ENCODE peak calls at places on chromosomes 1 and 21, in ten cellular contexts. One of them, this sample, is unnamed.

GRCh38 chr1:173099166-173099565 is 48.4 kb upstream of the TNFSF18 start:
- DNase-seq in IMR-90: no peak
- DNase-seq in progenitor cell of endocrine pancreas: no peak
- DNase-seq in A549: no peak
- DNase-seq in hepatocyte: no peak
- DNase-seq in endothelial cell: no peak
- DNase-seq in CD4-positive, alpha-beta T cell: no peak
- DNase-seq in AG04450: no peak
- DNase-seq in foreskin fibroblast: no peak
- DNase-seq in dorsolateral prefrontal cortex: no peak
- DNase-seq in this sample: no peak

GRCh38 chr21:43203523-43204080 is 34.8 kb downstream of the CRYAA start:
- DNase-seq in IMR-90: no peak
- DNase-seq in progenitor cell of endocrine pancreas: peak; percentile 5
- DNase-seq in A549: no peak
- DNase-seq in hepatocyte: no peak
- DNase-seq in endothelial cell: no peak
- DNase-seq in CD4-positive, alpha-beta T cell: no peak
- DNase-seq in AG04450: no peak
- DNase-seq in foreskin fibroblast: no peak
- DNase-seq in dorsolateral prefrontal cortex: no peak
- DNase-seq in this sample: peak; percentile 69

GRCh38 chr21:15754640-15755039 is 24.9 kb downstream of the USP25 start:
- DNase-seq in IMR-90: peak; percentile 66
- DNase-seq in progenitor cell of endocrine pancreas: no peak
- DNase-seq in A549: no peak
- DNase-seq in hepatocyte: peak; percentile 25
- DNase-seq in endothelial cell: no peak
- DNase-seq in CD4-positive, alpha-beta T cell: no peak
- DNase-seq in AG04450: no peak
- DNase-seq in foreskin fibroblast: no peak
- DNase-seq in dorsolateral prefrontal cortex: no peak
- DNase-seq in this sample: no peak

GRCh38 chr1:177227978-177228720 is 57.4 kb downstream of the BRINP2 start:
- DNase-seq in IMR-90: no peak
- DNase-seq in progenitor cell of endocrine pancreas: no peak
- DNase-seq in A549: no peak
- DNase-seq in hepatocyte: no peak
- DNase-seq in endothelial cell: no peak
- DNase-seq in CD4-positive, alpha-beta T cell: no peak
- DNase-seq in AG04450: no peak
- DNase-seq in foreskin fibroblast: no peak
- DNase-seq in dorsolateral prefrontal cortex: no peak
- DNase-seq in this sample: no peak

GRCh38 chr1:116002781-116003455 is 26.6 kb downstream of the SLC22A15 start:
- DNase-seq in IMR-90: no peak
- DNase-seq in progenitor cell of endocrine pancreas: no peak
- DNase-seq in A549: no peak
- DNase-seq in hepatocyte: no peak
- DNase-seq in endothelial cell: no peak
- DNase-seq in CD4-positive, alpha-beta T cell: no peak
- DNase-seq in AG04450: no peak
- DNase-seq in foreskin fibroblast: no peak
- DNase-seq in dorsolateral prefrontal cortex: peak; percentile 69
- DNase-seq in this sample: no peak

GRCh38 chr1:32984829-32985310 is 20.3 kb upstream of the RNF19B start:
- DNase-seq in IMR-90: no peak
- DNase-seq in progenitor cell of endocrine pancreas: no peak
- DNase-seq in A549: no peak
- DNase-seq in hepatocyte: no peak
- DNase-seq in endothelial cell: no peak
- DNase-seq in CD4-positive, alpha-beta T cell: no peak
- DNase-seq in AG04450: no peak
- DNase-seq in foreskin fibroblast: no peak
- DNase-seq in dorsolateral prefrontal cortex: no peak
- DNase-seq in this sample: no peak

GRCh38 chr21:34986561-34987533 is 62.3 kb downstream of the RUNX1 start:
- DNase-seq in IMR-90: peak; percentile 81
- DNase-seq in progenitor cell of endocrine pancreas: no peak
- DNase-seq in A549: no peak
- DNase-seq in hepatocyte: peak; percentile 26
- DNase-seq in endothelial cell: no peak
- DNase-seq in CD4-positive, alpha-beta T cell: peak; percentile 45
- DNase-seq in AG04450: no peak
- DNase-seq in foreskin fibroblast: peak; percentile 77
- DNase-seq in dorsolateral prefrontal cortex: no peak
- DNase-seq in this sample: no peak

GRCh38 chr1:45667321-45668111 is 18.8 kb downstream of the GPBP1L1 start:
- DNase-seq in IMR-90: no peak
- DNase-seq in progenitor cell of endocrine pancreas: no peak
- DNase-seq in A549: no peak
- DNase-seq in hepatocyte: no peak
- DNase-seq in endothelial cell: no peak
- DNase-seq in CD4-positive, alpha-beta T cell: no peak
- DNase-seq in AG04450: no peak
- DNase-seq in foreskin fibroblast: no peak
- DNase-seq in dorsolateral prefrontal cortex: no peak
- DNase-seq in this sample: no peak

GRCh38 chr1:163820748-163821147 is 499.0 kb downstream of the NUF2 start:
- DNase-seq in IMR-90: no peak
- DNase-seq in progenitor cell of endocrine pancreas: no peak
- DNase-seq in A549: no peak
- DNase-seq in hepatocyte: no peak
- DNase-seq in endothelial cell: no peak
- DNase-seq in CD4-positive, alpha-beta T cell: no peak
- DNase-seq in AG04450: no peak
- DNase-seq in foreskin fibroblast: peak; percentile 53
- DNase-seq in dorsolateral prefrontal cortex: no peak
- DNase-seq in this sample: no peak

GRCh38 chr21:38950388-38951094 is 144.8 kb downstream of the ETS2 start:
- DNase-seq in IMR-90: peak; percentile 49
- DNase-seq in progenitor cell of endocrine pancreas: no peak
- DNase-seq in A549: no peak
- DNase-seq in hepatocyte: peak; percentile 77
- DNase-seq in endothelial cell: no peak
- DNase-seq in CD4-positive, alpha-beta T cell: no peak
- DNase-seq in AG04450: no peak
- DNase-seq in foreskin fibroblast: peak; percentile 86
- DNase-seq in dorsolateral prefrontal cortex: no peak
- DNase-seq in this sample: no peak

GRCh38 chr1:108719654-108720435 is 7.1 kb downstream of the FNDC7 start:
- DNase-seq in IMR-90: peak; percentile 90
- DNase-seq in progenitor cell of endocrine pancreas: no peak
- DNase-seq in A549: peak; percentile 68
- DNase-seq in hepatocyte: peak; percentile 44
- DNase-seq in endothelial cell: no peak
- DNase-seq in CD4-positive, alpha-beta T cell: no peak
- DNase-seq in AG04450: peak; percentile 34
- DNase-seq in foreskin fibroblast: peak; percentile 91
- DNase-seq in dorsolateral prefrontal cortex: no peak
- DNase-seq in this sample: no peak

GRCh38 chr1:207822602-207823451 is 71.0 kb downstream of the CD46 start:
- DNase-seq in IMR-90: peak; percentile 22
- DNase-seq in progenitor cell of endocrine pancreas: no peak
- DNase-seq in A549: peak; percentile 97
- DNase-seq in hepatocyte: peak; percentile 30
- DNase-seq in endothelial cell: no peak
- DNase-seq in CD4-positive, alpha-beta T cell: peak; percentile 54
- DNase-seq in AG04450: no peak
- DNase-seq in foreskin fibroblast: peak; percentile 73
- DNase-seq in dorsolateral prefrontal cortex: peak; percentile 92
- DNase-seq in this sample: no peak

DNA sequence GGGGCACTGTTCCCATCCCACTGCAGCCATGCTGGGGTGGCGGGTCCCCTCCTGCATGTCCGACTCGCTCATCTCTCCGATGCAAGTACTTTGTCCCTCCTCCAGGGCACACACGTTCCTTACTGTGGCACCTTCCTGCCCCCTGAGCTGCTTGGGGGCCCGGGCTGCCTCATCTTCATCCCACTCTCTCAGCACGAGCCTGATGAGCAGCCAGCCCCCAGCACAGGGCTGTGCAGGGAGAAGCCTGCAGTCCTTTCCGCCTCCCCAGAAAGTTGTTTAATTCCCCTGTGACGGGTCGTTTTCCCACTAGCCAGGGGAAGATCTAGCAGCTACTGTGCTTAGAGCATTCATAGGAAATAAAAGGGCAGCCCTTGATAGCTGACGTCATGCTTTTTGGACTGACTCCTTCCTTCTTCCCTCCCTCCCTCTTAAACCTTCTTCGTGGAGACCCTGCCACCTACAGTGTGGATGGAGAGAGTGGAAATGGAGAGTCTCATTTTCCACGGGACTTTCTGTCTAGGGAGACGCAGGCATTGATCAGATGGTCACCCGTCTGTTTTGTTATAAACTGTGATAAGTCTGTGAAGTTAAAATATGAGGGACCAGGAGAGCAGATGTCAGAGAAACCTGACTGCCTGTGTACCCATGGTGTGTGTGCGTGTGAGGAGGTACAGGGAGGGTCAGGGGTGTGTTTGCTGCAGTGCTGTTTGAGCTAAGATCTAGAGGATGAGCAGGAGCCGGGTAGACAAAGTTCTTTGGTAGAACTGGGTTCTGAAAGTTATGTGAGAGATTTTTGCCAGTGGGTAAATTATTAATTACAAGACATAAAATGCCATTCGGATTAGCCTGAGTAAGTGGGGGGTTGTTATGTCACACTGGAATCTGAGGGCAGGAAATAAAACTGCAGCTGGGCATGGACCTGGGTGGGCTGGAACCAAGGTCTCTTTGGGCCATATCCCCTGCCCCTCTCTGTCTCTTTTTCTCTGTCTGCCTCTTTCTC is 34.3 kb downstream of the GPR137B start:
- DNase-seq in IMR-90: peak; percentile 40
- DNase-seq in progenitor cell of endocrine pancreas: no peak
- DNase-seq in A549: peak; percentile 62
- DNase-seq in hepatocyte: no peak
- DNase-seq in endothelial cell: no peak
- DNase-seq in CD4-positive, alpha-beta T cell: no peak
- DNase-seq in AG04450: no peak
- DNase-seq in foreskin fibroblast: peak; percentile 36
- DNase-seq in dorsolateral prefrontal cortex: no peak
- DNase-seq in this sample: no peak
- TF ChIP-seq CTCF in IMR-90: no peak
- TF ChIP-seq CTCF in progenitor cell of endocrine pancreas: no peak
- TF ChIP-seq CTCF in A549: no peak
- TF ChIP-seq CTCF in hepatocyte: no peak
- TF ChIP-seq CTCF in endothelial cell: no peak
- TF ChIP-seq CTCF in CD4-positive, alpha-beta T cell: no peak
- TF ChIP-seq CTCF in AG04450: no peak
- TF ChIP-seq CTCF in foreskin fibroblast: no peak
- TF ChIP-seq CTCF in dorsolateral prefrontal cortex: no peak
- TF ChIP-seq CTCF in this sample: no peak

GRCh38 chr1:40039245-40039756 is 1.2 kb upstream of the CAP1 start:
- DNase-seq in IMR-90: peak; percentile 37
- DNase-seq in progenitor cell of endocrine pancreas: no peak
- DNase-seq in A549: no peak
- DNase-seq in hepatocyte: no peak
- DNase-seq in endothelial cell: no peak
- DNase-seq in CD4-positive, alpha-beta T cell: no peak
- DNase-seq in AG04450: no peak
- DNase-seq in foreskin fibroblast: no peak
- DNase-seq in dorsolateral prefrontal cortex: no peak
- DNase-seq in this sample: no peak
- TF ChIP-seq CTCF in IMR-90: no peak
- TF ChIP-seq CTCF in progenitor cell of endocrine pancreas: no peak
- TF ChIP-seq CTCF in A549: peak; percentile 7
- TF ChIP-seq CTCF in hepatocyte: peak; percentile 18
- TF ChIP-seq CTCF in endothelial cell: no peak
- TF ChIP-seq CTCF in CD4-positive, alpha-beta T cell: peak; percentile 8
- TF ChIP-seq CTCF in AG04450: no peak
- TF ChIP-seq CTCF in foreskin fibroblast: peak; percentile 20
- TF ChIP-seq CTCF in dorsolateral prefrontal cortex: no peak
- TF ChIP-seq CTCF in this sample: peak; percentile 36

GRCh38 chr1:43856188-43856587 is 77.4 kb upstream of the ARTN start:
- DNase-seq in IMR-90: no peak
- DNase-seq in progenitor cell of endocrine pancreas: no peak
- DNase-seq in A549: no peak
- DNase-seq in hepatocyte: no peak
- DNase-seq in endothelial cell: no peak
- DNase-seq in CD4-positive, alpha-beta T cell: no peak
- DNase-seq in AG04450: no peak
- DNase-seq in foreskin fibroblast: no peak
- DNase-seq in dorsolateral prefrontal cortex: no peak
- DNase-seq in this sample: no peak

GRCh38 chr1:43851561-43852338 is 81.9 kb upstream of the ARTN start:
- DNase-seq in IMR-90: no peak
- DNase-seq in progenitor cell of endocrine pancreas: no peak
- DNase-seq in A549: no peak
- DNase-seq in hepatocyte: no peak
- DNase-seq in endothelial cell: no peak
- DNase-seq in CD4-positive, alpha-beta T cell: no peak
- DNase-seq in AG04450: no peak
- DNase-seq in foreskin fibroblast: no peak
- DNase-seq in dorsolateral prefrontal cortex: no peak
- DNase-seq in this sample: peak; percentile 69

GRCh38 chr1:43854473-43854872 is 79.1 kb upstream of the ARTN start:
- DNase-seq in IMR-90: no peak
- DNase-seq in progenitor cell of endocrine pancreas: no peak
- DNase-seq in A549: no peak
- DNase-seq in hepatocyte: no peak
- DNase-seq in endothelial cell: no peak
- DNase-seq in CD4-positive, alpha-beta T cell: no peak
- DNase-seq in AG04450: no peak
- DNase-seq in foreskin fibroblast: no peak
- DNase-seq in dorsolateral prefrontal cortex: no peak
- DNase-seq in this sample: no peak

GRCh38 chr1:43850599-43851233 is 82.9 kb upstream of the ARTN start:
- DNase-seq in IMR-90: no peak
- DNase-seq in progenitor cell of endocrine pancreas: no peak
- DNase-seq in A549: no peak
- DNase-seq in hepatocyte: no peak
- DNase-seq in endothelial cell: no peak
- DNase-seq in CD4-positive, alpha-beta T cell: no peak
- DNase-seq in AG04450: no peak
- DNase-seq in foreskin fibroblast: no peak
- DNase-seq in dorsolateral prefrontal cortex: no peak
- DNase-seq in this sample: peak; percentile 65

GRCh38 chr1:43853161-43853921 is 80.3 kb upstream of the ARTN start:
- DNase-seq in IMR-90: peak; percentile 79
- DNase-seq in progenitor cell of endocrine pancreas: no peak
- DNase-seq in A549: no peak
- DNase-seq in hepatocyte: no peak
- DNase-seq in endothelial cell: no peak
- DNase-seq in CD4-positive, alpha-beta T cell: no peak
- DNase-seq in AG04450: no peak
- DNase-seq in foreskin fibroblast: peak; percentile 86
- DNase-seq in dorsolateral prefrontal cortex: no peak
- DNase-seq in this sample: no peak
- TF ChIP-seq CTCF in IMR-90: no peak
- TF ChIP-seq CTCF in progenitor cell of endocrine pancreas: no peak
- TF ChIP-seq CTCF in A549: no peak
- TF ChIP-seq CTCF in hepatocyte: no peak
- TF ChIP-seq CTCF in endothelial cell: no peak
- TF ChIP-seq CTCF in CD4-positive, alpha-beta T cell: no peak
- TF ChIP-seq CTCF in AG04450: no peak
- TF ChIP-seq CTCF in foreskin fibroblast: no peak
- TF ChIP-seq CTCF in dorsolateral prefrontal cortex: no peak
- TF ChIP-seq CTCF in this sample: no peak

DNA sequence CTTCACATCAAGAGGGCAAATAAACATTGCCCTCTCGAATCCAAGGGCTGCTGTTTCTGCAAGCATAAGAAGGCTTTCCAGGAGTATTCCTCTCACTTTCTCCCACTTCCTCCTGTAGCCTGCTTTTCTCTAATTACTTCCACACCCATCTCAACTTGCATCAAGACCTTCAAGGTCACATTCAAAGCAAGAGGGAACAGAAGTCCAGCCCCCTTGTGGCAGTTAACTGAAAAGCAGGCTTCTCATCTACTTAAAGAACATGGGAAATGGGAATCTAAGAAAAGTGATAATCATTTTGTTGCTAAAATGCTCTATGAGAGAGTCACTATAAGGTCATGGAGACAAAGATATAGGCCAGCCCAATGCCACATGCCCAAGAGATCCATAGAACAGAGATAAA is 874.4 kb downstream of the KCNT2 start:
- DNase-seq in IMR-90: no peak
- DNase-seq in progenitor cell of endocrine pancreas: no peak
- DNase-seq in A549: no peak
- DNase-seq in hepatocyte: peak; percentile 27
- DNase-seq in endothelial cell: no peak
- DNase-seq in CD4-positive, alpha-beta T cell: no peak
- DNase-seq in AG04450: no peak
- DNase-seq in foreskin fibroblast: peak; percentile 34
- DNase-seq in dorsolateral prefrontal cortex: no peak
- DNase-seq in this sample: no peak
- TF ChIP-seq CTCF in IMR-90: peak; percentile 21
- TF ChIP-seq CTCF in progenitor cell of endocrine pancreas: peak; percentile 52
- TF ChIP-seq CTCF in A549: peak; percentile 25
- TF ChIP-seq CTCF in hepatocyte: peak; percentile 25
- TF ChIP-seq CTCF in endothelial cell: peak; percentile 59
- TF ChIP-seq CTCF in CD4-positive, alpha-beta T cell: no peak
- TF ChIP-seq CTCF in AG04450: peak; percentile 46
- TF ChIP-seq CTCF in foreskin fibroblast: peak; percentile 31
- TF ChIP-seq CTCF in dorsolateral prefrontal cortex: no peak
- TF ChIP-seq CTCF in this sample: peak; percentile 39

This sample was measured in osteocyte.